ENCODE peak calls at places on chromosomes 3 and 15, in eight cellular contexts. R is cardiac fibroblast; I is NAMALWA; V is Right ventricle myocardium superior; Z is pons; B is stimulated activated CD4-positive, alpha-beta T cell treated with anti-CD3 and anti-CD28 coated beads, Interleukin-2, amount 100 ng/mL, for 4 hours; K is heart left ventricle; S is SJCRH30. J is an unnamed sample.

GRCh38 chr15:48592221-48592731 is 53.2 kb downstream of the FBN1 start:
- DNase-seq in R (peak), I (no peak), V (no peak), Z (no peak), B (no peak), K (no peak), S (no peak), J (no peak)

GRCh38 chr3:108437439-108437838 is 73.0 kb downstream of the MYH15 start:
- DNase-seq in R (no peak), I (no peak), V (no peak), Z (no peak), B (no peak), K (no peak), S (no peak), J (no peak)

GRCh38 chr3:100748220-100748619 is 38.9 kb downstream of the TFG start:
- DNase-seq in R (no peak), I (no peak), V (no peak), Z (no peak), B (no peak), K (no peak), S (no peak), J (no peak)

GRCh38 chr3:25594007-25594502 is 70.7 kb downstream of the TOP2B start:
- DNase-seq in R (peak), I (peak), V (no peak), Z (peak), B (no peak), K (no peak), S (peak), J (no peak)

GRCh38 chr3:17336291-17336690 is 406.1 kb downstream of the TBC1D5 start:
- DNase-seq in R (peak), I (no peak), V (no peak), Z (no peak), B (no peak), K (no peak), S (no peak), J (no peak)

GRCh38 chr3:143654906-143655305 is 193.4 kb downstream of the SLC9A9 start:
- DNase-seq in R (no peak), I (no peak), V (no peak), Z (no peak), B (no peak), K (no peak), S (no peak), J (no peak)

GRCh38 chr15:68507447-68507846 is 71.3 kb upstream of the CORO2B start:
- DNase-seq in R (no peak), I (no peak), V (no peak), Z (no peak), B (no peak), K (no peak), S (no peak), J (no peak)

GRCh38 chr3:57820479-57820878 is 64.4 kb downstream of the SLMAP start:
- DNase-seq in R (no peak), I (no peak), V (no peak), Z (no peak), B (no peak), K (no peak), S (peak), J (no peak)

GRCh38 chr15:66832679-66833078 is 130.6 kb downstream of the SMAD6 start:
- DNase-seq in R (peak), I (peak), V (no peak), Z (no peak), B (no peak), K (no peak), S (no peak), J (no peak)

GRCh38 chr15:53976844-53977392 is 1.3 kb upstream of the UNC13C start:
- DNase-seq in R (no peak), I (peak), V (no peak), Z (no peak), B (no peak), K (no peak), S (peak), J (no peak)

GRCh38 chr3:144516029-144516428 is 544.4 kb downstream of the DIPK2A start:
- DNase-seq in R (no peak), I (no peak), V (no peak), Z (no peak), B (no peak), K (no peak), S (no peak), J (no peak)

GRCh38 chr3:32467333-32468070 is 35.1 kb downstream of the CMTM6 start:
- DNase-seq in R (peak), I (peak), V (peak), Z (peak), B (peak), K (peak), S (peak), J (peak)

GRCh38 chr3:13425692-13426091 is 5.6 kb upstream of the NUP210 start:
- DNase-seq in R (no peak), I (no peak), V (no peak), Z (no peak), B (no peak), K (no peak), S (no peak), J (no peak)